ENCODE peak calls at places on chromosomes 2 and 18, in five cellular contexts. P is CD8-positive, alpha-beta T cell; S is cardiac muscle cell; T is small intestine; Y is CD8-positive, alpha-beta memory T cell. G is an unnamed sample.

GRCh38 chr2:186255823-186256222 is 230.2 kb upstream of the ZC3H15 start:
- DNase-seq in T (no peak), S (no peak), P (no peak), Y (no peak), G (no peak)

GRCh38 chr18:36608107-36608506 is 220.7 kb downstream of the TPGS2 start:
- DNase-seq in P (no peak), S (no peak), T (peak; percentile 96), Y (no peak), G (no peak)

GRCh38 chr2:176130153-176130916 is 830 bp downstream of the HOXD8 start:
- DNase-seq in T (no peak), P (no peak), S (no peak), Y (no peak), G (no peak)

GRCh38 chr2:193816008-193816407 is 1621.3 kb upstream of the TMEFF2 start:
- DNase-seq in P (no peak), T (no peak), S (no peak), Y (no peak), G (no peak)

GRCh38 chr2:226490172-226490571 is 309.4 kb downstream of the IRS1 start:
- DNase-seq in S (peak; percentile 44), P (no peak), T (no peak), Y (no peak), G (no peak)

GRCh38 chr2:15914981-15915380 is 25.4 kb upstream of the MYCN start:
- DNase-seq in Y (no peak), T (no peak), S (no peak), P (no peak), G (no peak)

GRCh38 chr2:55901322-55901721 is 22.3 kb downstream of the EFEMP1 start:
- DNase-seq in T (no peak), S (peak; percentile 56), Y (no peak), P (no peak), G (peak; percentile 63)

GRCh38 chr18:1014951-1015627 is 110.4 kb downstream of the ADCYAP1 start:
- DNase-seq in P (no peak), S (peak; percentile 86), T (no peak), Y (no peak), G (no peak)

GRCh38 chr2:171909261-171909660 is 13.0 kb upstream of the HAT1 start:
- DNase-seq in T (no peak), P (no peak), Y (no peak), S (no peak), G (no peak)

GRCh38 chr18:57004366-57005121 is 142.3 kb upstream of the BOD1L2 start:
- DNase-seq in T (peak; percentile 94), S (peak; percentile 53), Y (no peak), P (no peak), G (no peak)

GRCh38 chr2:13201924-13202323 is 485.2 kb downstream of the TRIB2 start:
- DNase-seq in Y (no peak), P (no peak), S (no peak), T (no peak), G (no peak)

GRCh38 chr2:238379096-238379810 is 47.5 kb upstream of the ASB1 start:
- DNase-seq in P (peak; percentile 6), Y (no peak), T (peak; percentile 17), S (peak; percentile 74), G (peak; percentile 51)

GRCh38 chr18:9516437-9517064 is 41.2 kb downstream of the RALBP1 start:
- DNase-seq in Y (no peak), P (no peak), S (peak; percentile 60), T (peak; percentile 22), G (no peak)

GRCh38 chr2:160752475-160753330 is 259.1 kb upstream of the RBMS1 start:
- DNase-seq in Y (no peak), T (no peak), P (no peak), S (peak; percentile 57), G (no peak)

GRCh38 chr2:173427887-173428683 is 73.4 kb downstream of the CDCA7 start:
- DNase-seq in S (peak; percentile 48), T (peak; percentile 16), P (no peak), Y (no peak), G (peak; percentile 21)

GRCh38 chr2:195445639-195446038 is 211.4 kb upstream of the SLC39A10 start:
- DNase-seq in S (no peak), T (no peak), P (no peak), Y (no peak), G (no peak)

GRCh38 chr18:41853280-41853679 is 101.8 kb upstream of the PIK3C3 start:
- DNase-seq in S (no peak), Y (no peak), T (no peak), P (no peak), G (no peak)

GRCh38 chr2:164794432-164795231 is 47.0 kb downstream of the COBLL1 start:
- DNase-seq in P (no peak), T (no peak), S (no peak), Y (no peak), G (no peak)

GRCh38 chr18:75502286-75502685 is 74.8 kb upstream of the SMIM21 start:
- DNase-seq in T (no peak), Y (no peak), S (peak; percentile 76), P (no peak), G (no peak)

GRCh38 chr2:23696163-23697045 is 230.5 kb downstream of the ATAD2B start:
- DNase-seq in S (no peak), Y (no peak), T (no peak), P (no peak), G (no peak)

GRCh38 chr2:74576830-74577229 is 22.3 kb downstream of the DOK1 start:
- DNase-seq in Y (no peak), P (no peak), S (peak; percentile 88), T (no peak), G (no peak)

GRCh38 chr2:152558174-152559091 is 158.8 kb downstream of the PRPF40A start:
- DNase-seq in P (no peak), S (peak; percentile 93), Y (no peak), T (no peak), G (peak; percentile 29)

GRCh38 chr2:206023183-206023582 is 62.8 kb downstream of the INO80D start:
- DNase-seq in S (peak; percentile 8), Y (no peak), P (no peak), T (no peak), G (no peak)

GRCh38 chr2:178304262-178304661 is 110.0 kb downstream of the OSBPL6 start:
- DNase-seq in S (no peak), Y (no peak), T (no peak), P (no peak), G (no peak)

GRCh38 chr2:104408266-104408665 is 445.6 kb upstream of the POU3F3 start:
- DNase-seq in Y (no peak), P (no peak), S (no peak), T (no peak), G (peak; percentile 26)

DNA sequence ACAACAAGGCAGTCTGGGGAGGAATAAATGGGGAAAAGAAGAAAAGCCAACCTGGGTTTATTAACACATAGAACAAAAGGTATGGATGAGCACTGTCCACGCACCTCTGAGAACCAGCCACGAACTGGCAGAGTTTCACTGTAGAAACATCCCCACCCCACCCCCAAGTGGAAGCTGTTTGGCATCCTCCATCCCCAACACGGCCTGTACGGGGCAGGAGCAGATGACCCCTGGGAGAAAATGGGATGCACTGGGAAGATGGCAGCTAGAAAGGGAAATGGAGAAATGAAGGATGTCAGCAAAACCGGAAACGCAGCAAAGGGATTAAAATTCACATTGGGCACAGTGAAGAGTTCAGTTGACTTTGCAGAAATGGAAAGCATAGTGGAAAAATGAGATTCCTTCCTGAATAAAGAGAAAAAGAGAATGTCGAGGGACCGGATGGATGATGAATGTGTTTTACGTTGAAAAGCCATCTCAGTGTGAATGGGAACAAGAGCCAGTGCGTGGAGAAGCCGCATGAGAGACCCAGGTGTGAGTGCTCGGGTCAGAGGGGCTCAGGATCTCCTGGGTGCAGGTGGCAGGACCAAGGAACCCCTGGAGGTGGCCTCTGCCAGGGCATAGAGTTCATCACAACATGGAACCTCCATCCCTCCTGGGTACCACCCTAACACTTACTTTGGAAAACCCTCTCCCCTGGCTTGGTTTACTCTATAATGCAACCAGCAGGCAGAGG is 247.0 kb downstream of the ALPK2 start:
- DNase-seq in S (no peak), Y (no peak), P (no peak), T (no peak), G (no peak)
- H3K36me3 ChIP-seq in S (peaks cover 5% of the 10 kb centered on the region), Y (no peaks in the 10 kb centered on the region), P (no peaks in the 10 kb centered on the region), T (peaks cover 8% of the 10 kb centered on the region), G (peaks cover 1% of the 10 kb centered on the region)

GRCh38 chr2:46502291-46502690 is 22.9 kb downstream of the TMEM247 start:
- DNase-seq in S (no peak), T (peak; percentile 13), P (no peak), Y (no peak), G (no peak)

GRCh38 chr2:46500801-46501200 is 21.4 kb downstream of the TMEM247 start:
- DNase-seq in Y (no peak), T (no peak), S (no peak), P (no peak), G (no peak)

GRCh38 chr2:46497726-46498125 is 18.4 kb downstream of the TMEM247 start:
- DNase-seq in P (no peak), T (no peak), Y (no peak), S (no peak), G (no peak)

GRCh38 chr2:46495347-46496030 is 16.1 kb downstream of the TMEM247 start:
- DNase-seq in P (no peak), S (no peak), Y (no peak), T (no peak), G (no peak)

DNA sequence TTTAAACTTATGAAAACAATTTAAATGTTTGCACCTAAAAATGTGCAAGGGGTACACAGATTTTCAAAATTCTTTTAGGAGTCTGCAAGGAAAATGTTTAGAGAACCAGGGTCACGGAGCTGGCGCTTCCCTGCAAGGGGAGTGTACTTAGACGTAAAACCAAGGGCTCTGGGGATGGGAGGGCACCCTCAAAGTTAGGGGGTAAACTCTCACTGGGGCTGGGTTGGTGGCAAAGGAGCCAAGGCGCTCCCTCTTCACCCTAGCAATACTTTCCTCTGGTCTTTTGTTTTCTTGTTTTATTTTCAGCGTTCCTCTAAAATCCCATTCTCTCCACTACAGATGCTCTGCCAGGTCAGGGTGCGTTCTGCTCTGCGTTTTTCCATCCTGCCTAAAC is 20.0 kb downstream of the TMEM247 start:
- DNase-seq in Y (no peak), T (no peak), P (no peak), S (no peak), G (no peak)
- H3K4me3 ChIP-seq in Y (peak overlapping the region; percentile 72), T (peak overlapping the region; percentile 41), P (peak overlapping the region; percentile 65), S (peak overlapping the region; percentile 47), G (peak overlapping the region; percentile 48)

GRCh38 chr2:11655495-11655894 is 14.5 kb downstream of the NTSR2 start:
- DNase-seq in S (no peak), Y (no peak), P (no peak), T (no peak), G (no peak)
- H3K36me3 ChIP-seq in S (no peaks in the 10 kb centered on the region), Y (no peaks in the 10 kb centered on the region), P (no peaks in the 10 kb centered on the region), T (no peaks in the 10 kb centered on the region), G (no peaks in the 10 kb centered on the region)

DNA sequence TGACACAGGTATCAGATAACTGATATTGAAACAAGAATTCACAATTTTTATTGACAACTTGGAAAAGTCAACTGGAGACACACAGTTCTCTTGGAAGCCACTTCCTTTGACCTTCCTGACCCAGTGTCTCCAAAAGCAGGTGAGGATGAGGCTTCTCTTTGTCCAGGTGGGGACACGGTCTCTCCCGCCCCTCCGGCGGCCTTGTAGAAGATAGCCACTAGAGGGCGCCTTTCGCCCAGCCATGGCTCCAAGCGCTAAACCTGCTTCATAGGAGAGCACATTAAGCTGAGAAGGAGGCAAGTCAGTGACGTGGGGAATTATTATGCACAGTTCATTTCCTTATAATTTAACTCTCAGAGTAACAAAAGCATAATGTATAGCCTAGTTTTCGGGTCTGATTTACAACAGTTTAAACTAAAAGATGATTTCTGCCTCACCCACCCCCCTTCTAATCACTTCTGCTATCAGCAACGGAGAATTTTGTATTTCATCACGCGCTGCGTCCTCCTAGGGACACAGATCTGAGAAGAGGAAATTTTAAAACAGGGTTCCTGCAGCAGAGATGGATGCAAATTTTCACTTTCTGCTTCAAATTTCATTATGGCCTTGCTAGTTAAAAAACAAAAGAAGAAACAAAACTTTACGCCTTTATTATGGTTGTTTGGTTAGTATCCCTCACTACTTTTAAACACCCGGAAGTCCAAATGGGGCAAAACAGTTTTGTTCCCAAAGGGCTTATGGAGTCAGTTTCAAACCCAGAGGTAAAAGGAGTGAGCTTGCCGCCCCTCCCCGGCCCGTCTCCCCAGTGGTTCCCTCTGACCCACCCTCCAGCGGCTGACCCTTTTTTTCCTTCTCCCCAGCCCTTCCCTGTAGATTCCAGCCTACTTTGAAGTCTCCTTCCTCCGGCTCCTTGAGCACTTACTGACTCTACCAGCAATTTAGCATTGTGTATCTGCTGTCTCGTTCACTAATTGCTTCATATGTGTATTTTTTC is 208.9 kb downstream of the ICOS start:
- DNase-seq in S (peak; percentile 78), Y (peak; percentile 60), T (peak; percentile 85), P (peak; percentile 66), G (peak; percentile 18)
- H3K4me3 ChIP-seq in S (no peak overlapping the region), Y (peak overlapping the region; percentile 59), T (peak overlapping the region; percentile 26), P (peak overlapping the region; percentile 49), G (peak overlapping the region; percentile 38)

G was measured in kidney epithelial cell.